ENCODE peak calls at places on chromosomes 12 and 14, in five cellular contexts. H is testis, K is astrocyte of the hippocampus, A is psoas muscle, E is foreskin melanocyte. O is an unnamed sample.

GRCh38 chr12:116598341-116599284 is 39.4 kb downstream of the MAP1LC3B2 start:
- DNase-seq in A (no peak), E (no peak), H (no peak), K (no peak), O (no peak)

GRCh38 chr14:84420236-84420635 is 1109.7 kb upstream of the FLRT2 start:
- DNase-seq in A (no peak), E (peak), H (no peak), K (peak), O (no peak)

GRCh38 chr14:70188608-70189540 is at the start of gene SLC8A3:
- DNase-seq in K (peak), E (peak), H (peak), A (peak), O (peak)

GRCh38 chr14:91398707-91399106 is 18.9 kb downstream of the CCDC88C start:
- DNase-seq in K (no peak), A (no peak), H (no peak), E (no peak), O (no peak)

GRCh38 chr12:70272510-70272909 is 29.3 kb downstream of the CNOT2 start:
- DNase-seq in K (no peak), H (no peak), E (no peak), A (no peak), O (no peak)

GRCh38 chr12:89417246-89417977 is 65.1 kb upstream of the DUSP6 start:
- DNase-seq in E (no peak), K (no peak), A (no peak), H (no peak), O (no peak)

GRCh38 chr14:59251811-59252771 is 63.6 kb downstream of the DAAM1 start:
- DNase-seq in E (no peak), A (no peak), K (peak), H (no peak), O (peak)

GRCh38 chr14:62528296-62528695 is 517.0 kb downstream of the KCNH5 start:
- DNase-seq in H (no peak), E (no peak), K (no peak), A (no peak), O (no peak)

GRCh38 chr14:73235531-73236155 is 1.7 kb upstream of the PAPLN start:
- DNase-seq in E (no peak), A (no peak), K (no peak), H (peak), O (no peak)

GRCh38 chr12:100539209-100539608 is 34.3 kb upstream of the GAS2L3 start:
- DNase-seq in H (peak), A (no peak), E (peak), K (peak), O (peak)

O was measured in myocyte.